ENCODE peak calls at places on chromosomes 3 and 15, in eight cellular contexts. R is BJ, L is epithelial cell of esophagus, V is PC-9, I is epithelial cell of proximal tubule, G is left ventricle myocardium inferior, N is thyroid gland, K is fibroblast of the aortic adventitia. A is an unnamed sample.

GRCh38 chr3:30578479-30578878 is 27.9 kb upstream of the TGFBR2 start:
- DNase-seq in R (peak; percentile 90), L (peak; percentile 49), V (peak; percentile 45), I (peak; percentile 92), G (no peak), N (no peak), K (peak; percentile 89), A (peak; percentile 37)

GRCh38 chr15:33975023-33975565 is 6.8 kb downstream of the CHRM5 start:
- DNase-seq in R (no peak), L (peak; percentile 7), V (no peak), I (no peak), G (no peak), N (no peak), K (peak; percentile 34), A (no peak)

GRCh38 chr15:39596358-39597051 is 15.6 kb downstream of the THBS1 start:
- DNase-seq in R (peak; percentile 76), L (peak; percentile 38), V (no peak), I (no peak), G (no peak), N (no peak), K (peak; percentile 28), A (no peak)

GRCh38 chr15:66008920-66009572 is 139.8 kb downstream of the RAB11A start:
- DNase-seq in R (no peak), L (peak; percentile 64), V (peak; percentile 44), I (peak; percentile 98), G (no peak), N (no peak), K (no peak), A (no peak)

GRCh38 chr3:62139957-62140356 is 233.4 kb downstream of the FEZF2 start:
- DNase-seq in R (no peak), L (peak; percentile 66), V (no peak), I (peak; percentile 6), G (no peak), N (no peak), K (peak; percentile 29), A (no peak)

GRCh38 chr3:170437696-170438407 is 19.2 kb downstream of the CLDN11 start:
- DNase-seq in R (no peak), L (no peak), V (no peak), I (no peak), G (no peak), N (no peak), K (peak; percentile 49), A (no peak)

GRCh38 chr3:132180337-132180791 is 136.8 kb upstream of the ACP3 start:
- DNase-seq in R (no peak), L (peak; percentile 71), V (peak; percentile 84), I (peak; percentile 33), G (no peak), N (peak; percentile 1), K (peak; percentile 77), A (no peak)

GRCh38 chr3:125461896-125462295 is 58.1 kb downstream of the SNX4 start:
- DNase-seq in R (no peak), L (peak; percentile 60), V (no peak), I (no peak), G (no peak), N (no peak), K (peak; percentile 5), A (no peak)

GRCh38 chr3:10012106-10012505 is 14.1 kb upstream of the FANCD2 start:
- DNase-seq in R (no peak), L (no peak), V (no peak), I (no peak), G (no peak), N (no peak), K (no peak), A (no peak)

GRCh38 chr3:20401253-20401652 is 215.2 kb upstream of the SGO1 start:
- DNase-seq in R (no peak), L (no peak), V (no peak), I (no peak), G (no peak), N (no peak), K (no peak), A (no peak)

GRCh38 chr3:105013657-105014056 is 353.1 kb upstream of the ALCAM start:
- DNase-seq in R (no peak), L (no peak), V (no peak), I (no peak), G (no peak), N (no peak), K (no peak), A (no peak)

GRCh38 chr3:9776896-9777694 is 7.3 kb upstream of the CAMK1 start:
- DNase-seq in R (no peak), L (no peak), V (no peak), I (no peak), G (no peak), N (no peak), K (no peak), A (no peak)

GRCh38 chr15:93942140-93942808 is 289.1 kb upstream of the MCTP2 start:
- DNase-seq in R (no peak), L (peak; percentile 71), V (no peak), I (no peak), G (no peak), N (no peak), K (no peak), A (no peak)

GRCh38 chr3:133977568-133977967 is 52.2 kb downstream of the SLCO2A1 start:
- DNase-seq in R (no peak), L (no peak), V (no peak), I (no peak), G (no peak), N (no peak), K (no peak), A (no peak)

GRCh38 chr15:48466825-48467224 is 135.6 kb downstream of the DUT start:
- DNase-seq in R (no peak), L (no peak), V (no peak), I (peak; percentile 15), G (no peak), N (peak; percentile 66), K (no peak), A (no peak)

GRCh38 chr3:24141548-24141947 is 196.5 kb downstream of the NR1D2 start:
- DNase-seq in R (no peak), L (no peak), V (no peak), I (no peak), G (no peak), N (no peak), K (no peak), A (no peak)

GRCh38 chr3:51637144-51637940 is 33.7 kb upstream of the TEX264 start:
- DNase-seq in R (no peak), L (peak; percentile 69), V (peak; percentile 71), I (no peak), G (no peak), N (no peak), K (no peak), A (no peak)

DNA sequence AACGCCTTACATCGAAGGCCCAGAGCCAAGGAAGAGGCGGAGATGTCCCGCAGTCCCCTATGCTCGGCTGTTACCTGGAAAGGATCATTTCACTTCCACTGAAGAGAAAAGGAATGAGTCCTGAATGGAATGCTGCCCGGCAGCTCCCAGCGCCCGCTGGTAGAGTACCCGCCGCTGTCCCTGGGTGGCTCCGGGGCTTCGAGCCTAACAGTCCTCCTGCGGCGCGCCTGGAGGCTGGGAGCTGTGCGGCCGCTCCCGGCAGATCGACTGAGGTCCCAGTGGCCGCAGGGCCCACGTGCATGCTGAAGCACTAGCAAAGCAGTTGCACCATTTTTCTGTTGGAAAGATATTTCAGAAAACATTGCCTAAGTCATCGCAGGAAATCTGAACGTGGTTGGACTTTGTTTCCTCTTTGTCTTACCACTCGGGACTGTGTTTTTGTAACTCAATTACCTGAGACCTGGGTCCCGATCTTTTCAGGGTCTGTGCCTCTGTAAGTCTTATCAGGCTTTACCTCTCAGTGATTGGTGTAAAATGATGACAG is 984 bp downstream of the RNU6-1 start:
- DNase-seq in R (no peak), L (peak; percentile 59), V (peak; percentile 61), I (no peak), G (peak; percentile 50), N (peak; percentile 90), K (no peak), A (peak; percentile 85)
- H3K4me3 ChIP-seq in R (no peak overlapping the region), L (peak overlapping the region; percentile 98), V (peak overlapping the region; percentile 69), I (peak overlapping the region; percentile 73), G (peak overlapping the region; percentile 89), N (no peak overlapping the region), K (no peak overlapping the region), A (peak overlapping the region; percentile 65)

DNA sequence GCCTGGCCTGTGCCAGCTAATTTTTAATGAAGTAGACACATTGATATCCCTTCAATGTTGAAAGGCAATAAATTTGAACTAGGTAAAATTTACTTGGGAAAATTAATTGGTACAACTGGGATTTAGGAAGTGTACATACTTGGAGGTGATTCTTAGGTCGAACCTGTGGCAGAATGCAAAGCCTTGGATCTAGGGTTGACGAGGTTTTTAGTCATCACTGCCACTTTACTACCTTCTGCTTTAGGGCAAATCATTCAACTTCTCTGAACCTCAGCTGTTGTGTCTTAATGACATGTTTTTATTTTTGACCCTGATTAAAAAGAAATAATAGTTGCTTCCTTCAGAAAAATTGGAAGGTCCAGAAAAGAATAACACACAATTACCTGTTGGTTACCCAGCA is 2.5 kb downstream of the APPL1 start:
- DNase-seq in R (no peak), L (peak; percentile 62), V (no peak), I (no peak), G (no peak), N (no peak), K (no peak), A (no peak)
- H3K4me3 ChIP-seq in R (no peak overlapping the region), L (no peak overlapping the region), V (peak overlapping the region; percentile 66), I (no peak overlapping the region), G (no peak overlapping the region), N (no peak overlapping the region), K (no peak overlapping the region), A (no peak overlapping the region)

GRCh38 chr15:77070180-77070499 is 769 bp downstream of the TSPAN3 start:
- DNase-seq in R (no peak), L (no peak), V (no peak), I (no peak), G (no peak), N (no peak), K (no peak), A (no peak)

GRCh38 chr15:77070500-77071337 is at the start of gene TSPAN3:
- DNase-seq in R (peak; percentile 48), L (peak; percentile 91), V (peak; percentile 69), I (no peak), G (peak; percentile 93), N (peak; percentile 94), K (peak; percentile 88), A (peak; percentile 94)

GRCh38 chr15:77068633-77069032 is 2.3 kb downstream of the TSPAN3 start:
- DNase-seq in R (no peak), L (no peak), V (no peak), I (no peak), G (no peak), N (no peak), K (no peak), A (no peak)

GRCh38 chr15:77067691-77068367 is 3.1 kb downstream of the TSPAN3 start:
- DNase-seq in R (no peak), L (no peak), V (peak; percentile 70), I (no peak), G (no peak), N (no peak), K (no peak), A (no peak)

GRCh38 chr15:77069521-77070121 is 1.3 kb downstream of the TSPAN3 start:
- DNase-seq in R (no peak), L (peak; percentile 15), V (no peak), I (no peak), G (no peak), N (peak; percentile 71), K (no peak), A (no peak)
- H3K4me3 ChIP-seq in R (peak overlapping the region; percentile 72), L (peak overlapping the region; percentile 63), V (peak overlapping the region; percentile 88), I (peak overlapping the region; percentile 80), G (peak overlapping the region; percentile 76), N (peak overlapping the region; percentile 59), K (peak overlapping the region; percentile 76), A (peak overlapping the region; percentile 92)

DNA sequence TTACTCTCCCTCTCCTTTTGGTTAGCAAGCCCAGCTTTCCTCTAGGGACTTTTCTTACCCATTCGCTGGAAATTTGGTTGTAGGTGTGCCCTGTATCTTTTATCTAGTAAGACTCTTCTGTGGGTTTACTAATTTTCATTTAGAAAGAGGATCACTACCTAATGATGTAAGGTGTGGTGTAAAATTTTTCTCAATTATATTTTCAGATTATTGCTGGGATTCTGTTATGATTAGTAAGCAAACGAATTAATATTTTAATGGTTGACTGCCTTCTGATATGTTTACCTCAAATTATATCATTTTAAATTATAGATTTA is 28.5 kb downstream of the PLCL2 start:
- DNase-seq in R (no peak), L (no peak), V (no peak), I (no peak), G (no peak), N (no peak), K (no peak), A (no peak)
- H3K4me3 ChIP-seq in R (no peak overlapping the region), L (no peak overlapping the region), V (no peak overlapping the region), I (no peak overlapping the region), G (no peak overlapping the region), N (no peak overlapping the region), K (no peak overlapping the region), A (no peak overlapping the region)

A was measured in right cardiac atrium.